ENCODE peak calls at places on chromosomes 12 and 14, in eight cellular contexts. One of them, this sample, is unnamed.

GRCh38 chr12:106871477-106871876 is 84.2 kb upstream of the TMEM263 start:
- DNase-seq in GM12865: no peak
- DNase-seq in dorsolateral prefrontal cortex: no peak
- DNase-seq in transverse colon: no peak
- DNase-seq in psoas muscle: no peak
- DNase-seq in GM10248: no peak
- DNase-seq in mesothelial cell of epicardium: no peak
- DNase-seq in progenitor cell of endocrine pancreas: no peak
- DNase-seq in this sample: no peak

GRCh38 chr12:3564861-3565260 is 73.9 kb downstream of the PRMT8 start:
- DNase-seq in GM12865: no peak
- DNase-seq in dorsolateral prefrontal cortex: no peak
- DNase-seq in transverse colon: no peak
- DNase-seq in psoas muscle: no peak
- DNase-seq in GM10248: no peak
- DNase-seq in mesothelial cell of epicardium: no peak
- DNase-seq in progenitor cell of endocrine pancreas: no peak
- DNase-seq in this sample: no peak

GRCh38 chr12:27541031-27541719 is 17.2 kb downstream of the PPFIBP1 start:
- DNase-seq in GM12865: no peak
- DNase-seq in dorsolateral prefrontal cortex: no peak
- DNase-seq in transverse colon: no peak
- DNase-seq in psoas muscle: no peak
- DNase-seq in GM10248: no peak
- DNase-seq in mesothelial cell of epicardium: no peak
- DNase-seq in progenitor cell of endocrine pancreas: no peak
- DNase-seq in this sample: no peak

GRCh38 chr14:101561145-101561896 is at the start of gene DIO3:
- DNase-seq in GM12865: no peak
- DNase-seq in dorsolateral prefrontal cortex: no peak
- DNase-seq in transverse colon: peak; percentile 40
- DNase-seq in psoas muscle: peak; percentile 57
- DNase-seq in GM10248: no peak
- DNase-seq in mesothelial cell of epicardium: peak; percentile 66
- DNase-seq in progenitor cell of endocrine pancreas: peak; percentile 62
- DNase-seq in this sample: no peak

GRCh38 chr12:124967016-124967739 is 21.8 kb downstream of the DHX37 start:
- DNase-seq in GM12865: no peak
- DNase-seq in dorsolateral prefrontal cortex: no peak
- DNase-seq in transverse colon: no peak
- DNase-seq in psoas muscle: no peak
- DNase-seq in GM10248: no peak
- DNase-seq in mesothelial cell of epicardium: no peak
- DNase-seq in progenitor cell of endocrine pancreas: no peak
- DNase-seq in this sample: no peak

GRCh38 chr12:1804545-1805332 is 15.6 kb upstream of the LRTM2 start:
- DNase-seq in GM12865: peak; percentile 92
- DNase-seq in dorsolateral prefrontal cortex: peak; percentile 86
- DNase-seq in transverse colon: peak; percentile 90
- DNase-seq in psoas muscle: peak; percentile 93
- DNase-seq in GM10248: peak; percentile 92
- DNase-seq in mesothelial cell of epicardium: peak; percentile 85
- DNase-seq in progenitor cell of endocrine pancreas: peak; percentile 67
- DNase-seq in this sample: peak; percentile 75

GRCh38 chr14:55609681-55610080 is 29.7 kb downstream of the KTN1 start:
- DNase-seq in GM12865: no peak
- DNase-seq in dorsolateral prefrontal cortex: no peak
- DNase-seq in transverse colon: no peak
- DNase-seq in psoas muscle: no peak
- DNase-seq in GM10248: no peak
- DNase-seq in mesothelial cell of epicardium: no peak
- DNase-seq in progenitor cell of endocrine pancreas: no peak
- DNase-seq in this sample: no peak

GRCh38 chr12:115407723-115408122 is 723.7 kb upstream of the TBX3 start:
- DNase-seq in GM12865: no peak
- DNase-seq in dorsolateral prefrontal cortex: no peak
- DNase-seq in transverse colon: no peak
- DNase-seq in psoas muscle: no peak
- DNase-seq in GM10248: no peak
- DNase-seq in mesothelial cell of epicardium: no peak
- DNase-seq in progenitor cell of endocrine pancreas: no peak
- DNase-seq in this sample: no peak

GRCh38 chr12:21526053-21526452 is at the start of gene SPX:
- DNase-seq in GM12865: no peak
- DNase-seq in dorsolateral prefrontal cortex: no peak
- DNase-seq in transverse colon: no peak
- DNase-seq in psoas muscle: no peak
- DNase-seq in GM10248: no peak
- DNase-seq in mesothelial cell of epicardium: no peak
- DNase-seq in progenitor cell of endocrine pancreas: no peak
- DNase-seq in this sample: no peak

GRCh38 chr12:120121766-120122293 is 5.3 kb upstream of the RAB35 start:
- DNase-seq in GM12865: peak; percentile 87
- DNase-seq in dorsolateral prefrontal cortex: no peak
- DNase-seq in transverse colon: no peak
- DNase-seq in psoas muscle: no peak
- DNase-seq in GM10248: peak; percentile 57
- DNase-seq in mesothelial cell of epicardium: no peak
- DNase-seq in progenitor cell of endocrine pancreas: no peak
- DNase-seq in this sample: peak; percentile 76

GRCh38 chr12:6367969-6368892 is 7.1 kb downstream of the SCNN1A start:
- DNase-seq in GM12865: peak; percentile 37
- DNase-seq in dorsolateral prefrontal cortex: no peak
- DNase-seq in transverse colon: no peak
- DNase-seq in psoas muscle: no peak
- DNase-seq in GM10248: no peak
- DNase-seq in mesothelial cell of epicardium: no peak
- DNase-seq in progenitor cell of endocrine pancreas: no peak
- DNase-seq in this sample: no peak

GRCh38 chr14:69559581-69560011 is 15.1 kb downstream of the CCDC177 start:
- DNase-seq in GM12865: no peak
- DNase-seq in dorsolateral prefrontal cortex: peak; percentile 69
- DNase-seq in transverse colon: no peak
- DNase-seq in psoas muscle: no peak
- DNase-seq in GM10248: no peak
- DNase-seq in mesothelial cell of epicardium: no peak
- DNase-seq in progenitor cell of endocrine pancreas: no peak
- DNase-seq in this sample: no peak

GRCh38 chr12:84974177-84974815 is 61.7 kb upstream of the SLC6A15 start:
- DNase-seq in GM12865: no peak
- DNase-seq in dorsolateral prefrontal cortex: no peak
- DNase-seq in transverse colon: no peak
- DNase-seq in psoas muscle: no peak
- DNase-seq in GM10248: no peak
- DNase-seq in mesothelial cell of epicardium: no peak
- DNase-seq in progenitor cell of endocrine pancreas: no peak
- DNase-seq in this sample: no peak

GRCh38 chr12:120999191-121000120 is 16.8 kb downstream of the C12orf43 start:
- DNase-seq in GM12865: no peak
- DNase-seq in dorsolateral prefrontal cortex: no peak
- DNase-seq in transverse colon: no peak
- DNase-seq in psoas muscle: no peak
- DNase-seq in GM10248: no peak
- DNase-seq in mesothelial cell of epicardium: no peak
- DNase-seq in progenitor cell of endocrine pancreas: no peak
- DNase-seq in this sample: no peak

DNA sequence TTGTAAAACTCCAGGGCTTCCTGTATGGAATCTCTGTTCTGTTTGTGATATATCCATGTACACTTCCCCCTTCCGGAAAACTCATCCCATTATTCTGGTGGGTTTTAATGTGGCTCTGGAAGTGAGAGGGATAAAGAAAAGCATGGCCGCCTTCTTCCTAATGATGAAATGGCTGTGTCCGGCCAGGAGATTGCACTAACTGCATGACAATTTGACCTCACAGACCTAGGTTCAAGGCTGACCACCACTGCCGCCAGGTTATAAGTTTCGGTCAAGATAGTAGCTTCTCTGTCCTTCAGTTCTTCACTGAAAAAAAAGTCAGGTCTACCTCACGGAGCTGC is 41.0 kb upstream of the NPAS3 start:
- DNase-seq in GM12865: no peak
- DNase-seq in dorsolateral prefrontal cortex: no peak
- DNase-seq in transverse colon: no peak
- DNase-seq in psoas muscle: no peak
- DNase-seq in GM10248: no peak
- DNase-seq in mesothelial cell of epicardium: no peak
- DNase-seq in progenitor cell of endocrine pancreas: no peak
- DNase-seq in this sample: no peak
- TF ChIP-seq CTCF in GM12865: no peak
- TF ChIP-seq CTCF in dorsolateral prefrontal cortex: no peak
- TF ChIP-seq CTCF in transverse colon: no peak
- TF ChIP-seq CTCF in psoas muscle: no peak
- TF ChIP-seq CTCF in GM10248: no peak
- TF ChIP-seq CTCF in mesothelial cell of epicardium: no peak
- TF ChIP-seq CTCF in progenitor cell of endocrine pancreas: no peak
- TF ChIP-seq CTCF in this sample: no peak

GRCh38 chr14:73173092-73173735 is 36.9 kb downstream of the PSEN1 start:
- DNase-seq in GM12865: peak; percentile 53
- DNase-seq in dorsolateral prefrontal cortex: no peak
- DNase-seq in transverse colon: no peak
- DNase-seq in psoas muscle: no peak
- DNase-seq in GM10248: peak; percentile 31
- DNase-seq in mesothelial cell of epicardium: no peak
- DNase-seq in progenitor cell of endocrine pancreas: no peak
- DNase-seq in this sample: no peak
- TF ChIP-seq CTCF in GM12865: peak; percentile 40
- TF ChIP-seq CTCF in dorsolateral prefrontal cortex: peak; percentile 54
- TF ChIP-seq CTCF in transverse colon: peak; percentile 33
- TF ChIP-seq CTCF in psoas muscle: peak; percentile 57
- TF ChIP-seq CTCF in GM10248: peak; percentile 49
- TF ChIP-seq CTCF in mesothelial cell of epicardium: peak; percentile 45
- TF ChIP-seq CTCF in progenitor cell of endocrine pancreas: peak; percentile 52
- TF ChIP-seq CTCF in this sample: peak; percentile 46

DNA sequence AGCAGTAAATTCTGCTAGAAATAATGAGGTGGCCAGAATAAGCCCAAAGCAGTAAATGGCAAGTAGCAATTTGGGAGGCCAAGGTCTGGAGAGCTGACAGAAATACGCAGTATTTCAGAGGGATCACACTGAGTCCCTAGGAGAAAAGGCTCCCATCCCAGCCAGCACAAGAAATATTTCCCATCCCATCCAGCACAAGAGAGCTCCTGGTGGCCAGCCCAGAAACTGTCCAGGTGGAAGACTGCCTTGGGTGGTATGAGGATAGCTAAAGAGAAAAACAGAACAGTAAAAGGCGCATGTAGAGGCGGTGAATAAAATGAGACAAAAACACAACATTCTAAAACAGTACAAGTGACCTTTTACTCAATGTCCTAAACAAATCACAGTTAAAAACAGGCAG is 120.7 kb downstream of the HECTD4 start:
- DNase-seq in GM12865: no peak
- DNase-seq in dorsolateral prefrontal cortex: no peak
- DNase-seq in transverse colon: no peak
- DNase-seq in psoas muscle: no peak
- DNase-seq in GM10248: no peak
- DNase-seq in mesothelial cell of epicardium: no peak
- DNase-seq in progenitor cell of endocrine pancreas: no peak
- DNase-seq in this sample: no peak
- TF ChIP-seq CTCF in GM12865: no peak
- TF ChIP-seq CTCF in dorsolateral prefrontal cortex: no peak
- TF ChIP-seq CTCF in transverse colon: no peak
- TF ChIP-seq CTCF in psoas muscle: no peak
- TF ChIP-seq CTCF in GM10248: no peak
- TF ChIP-seq CTCF in mesothelial cell of epicardium: no peak
- TF ChIP-seq CTCF in progenitor cell of endocrine pancreas: peak; percentile 32
- TF ChIP-seq CTCF in this sample: peak; percentile 8

DNA sequence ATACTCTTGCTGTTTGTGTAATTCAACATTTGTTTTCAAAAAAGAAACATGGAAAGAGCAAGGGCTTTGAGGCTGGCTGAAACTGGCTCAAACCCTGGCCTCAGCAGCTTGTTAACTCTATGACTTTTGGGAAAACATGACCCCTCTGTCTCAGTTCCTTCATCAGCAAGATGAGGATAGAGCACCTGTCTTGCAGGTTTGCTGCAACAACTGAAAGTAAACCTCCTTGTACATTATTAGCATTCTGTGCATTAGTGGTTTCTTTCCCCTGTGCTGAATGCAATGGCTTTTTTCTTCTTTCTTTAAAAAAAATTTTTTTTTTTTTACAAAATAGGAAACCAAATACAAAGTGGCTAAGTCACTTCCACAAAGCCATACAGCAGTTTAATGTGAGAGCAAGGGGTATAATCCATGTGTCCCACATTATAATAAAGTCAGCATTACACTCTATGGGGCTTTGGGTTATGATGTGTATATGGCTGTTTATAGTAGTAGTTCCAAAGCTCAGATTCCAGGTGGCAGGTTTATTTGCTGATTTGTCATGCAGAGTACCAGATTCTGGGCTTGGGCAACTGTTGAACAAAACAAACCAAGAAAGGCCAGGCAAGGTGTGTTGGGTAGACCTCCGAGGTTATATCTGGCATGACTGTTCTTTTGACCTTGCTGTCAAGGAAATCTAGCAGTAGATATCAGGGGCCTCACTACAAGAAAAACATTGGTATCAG is 194.6 kb upstream of the CNOT2 start:
- DNase-seq in GM12865: peak; percentile 40
- DNase-seq in dorsolateral prefrontal cortex: no peak
- DNase-seq in transverse colon: peak; percentile 16
- DNase-seq in psoas muscle: no peak
- DNase-seq in GM10248: no peak
- DNase-seq in mesothelial cell of epicardium: no peak
- DNase-seq in progenitor cell of endocrine pancreas: no peak
- DNase-seq in this sample: no peak
- TF ChIP-seq CTCF in GM12865: no peak
- TF ChIP-seq CTCF in dorsolateral prefrontal cortex: no peak
- TF ChIP-seq CTCF in transverse colon: no peak
- TF ChIP-seq CTCF in psoas muscle: no peak
- TF ChIP-seq CTCF in GM10248: no peak
- TF ChIP-seq CTCF in mesothelial cell of epicardium: no peak
- TF ChIP-seq CTCF in progenitor cell of endocrine pancreas: no peak
- TF ChIP-seq CTCF in this sample: no peak

GRCh38 chr14:104116544-104117340 is 21.6 kb upstream of the KIF26A start:
- DNase-seq in GM12865: no peak
- DNase-seq in dorsolateral prefrontal cortex: no peak
- DNase-seq in transverse colon: peak; percentile 83
- DNase-seq in psoas muscle: no peak
- DNase-seq in GM10248: no peak
- DNase-seq in mesothelial cell of epicardium: peak; percentile 75
- DNase-seq in progenitor cell of endocrine pancreas: no peak
- DNase-seq in this sample: no peak

GRCh38 chr14:104119119-104119699 is 19.2 kb upstream of the KIF26A start:
- DNase-seq in GM12865: no peak
- DNase-seq in dorsolateral prefrontal cortex: peak; percentile 23
- DNase-seq in transverse colon: no peak
- DNase-seq in psoas muscle: no peak
- DNase-seq in GM10248: no peak
- DNase-seq in mesothelial cell of epicardium: no peak
- DNase-seq in progenitor cell of endocrine pancreas: no peak
- DNase-seq in this sample: no peak

GRCh38 chr14:104118006-104118844 is 20.2 kb upstream of the KIF26A start:
- DNase-seq in GM12865: no peak
- DNase-seq in dorsolateral prefrontal cortex: peak; percentile 29
- DNase-seq in transverse colon: peak; percentile 33
- DNase-seq in psoas muscle: peak; percentile 38
- DNase-seq in GM10248: no peak
- DNase-seq in mesothelial cell of epicardium: peak; percentile 39
- DNase-seq in progenitor cell of endocrine pancreas: no peak
- DNase-seq in this sample: no peak

GRCh38 chr14:104115691-104116543 is 22.5 kb upstream of the KIF26A start:
- DNase-seq in GM12865: no peak
- DNase-seq in dorsolateral prefrontal cortex: no peak
- DNase-seq in transverse colon: peak; percentile 53
- DNase-seq in psoas muscle: peak; percentile 49
- DNase-seq in GM10248: no peak
- DNase-seq in mesothelial cell of epicardium: peak; percentile 50
- DNase-seq in progenitor cell of endocrine pancreas: no peak
- DNase-seq in this sample: no peak

GRCh38 chr14:104117341-104118005 is 20.9 kb upstream of the KIF26A start:
- DNase-seq in GM12865: no peak
- DNase-seq in dorsolateral prefrontal cortex: no peak
- DNase-seq in transverse colon: no peak
- DNase-seq in psoas muscle: peak; percentile 42
- DNase-seq in GM10248: no peak
- DNase-seq in mesothelial cell of epicardium: peak; percentile 44
- DNase-seq in progenitor cell of endocrine pancreas: no peak
- DNase-seq in this sample: no peak
- TF ChIP-seq CTCF in GM12865: no peak
- TF ChIP-seq CTCF in dorsolateral prefrontal cortex: no peak
- TF ChIP-seq CTCF in transverse colon: no peak
- TF ChIP-seq CTCF in psoas muscle: no peak
- TF ChIP-seq CTCF in GM10248: no peak
- TF ChIP-seq CTCF in mesothelial cell of epicardium: no peak
- TF ChIP-seq CTCF in progenitor cell of endocrine pancreas: no peak
- TF ChIP-seq CTCF in this sample: no peak

This sample was measured in GM06990.